ENCODE peak calls at places on chromosomes 5 and 9, in seven cellular contexts. C, N, Z, R, I, J and O are unnamed samples.
A peak's percentile ranks its signal among the peaks of the same experiment; 100 is the strongest.

GRCh38 chr9:109101810-109102209 is 17.9 kb downstream of the TMEM245 start:
- DNase-seq in Z (no peak), R (no peak), C (peak; percentile 92), I (no peak), J (no peak), N (peak; percentile 28), O (no peak)

GRCh38 chr9:36991516-36992134 is 42.4 kb downstream of the PAX5 start:
- DNase-seq in C (peak; percentile 52), N (peak; percentile 60), Z (peak; percentile 65), J (no peak), I (no peak), R (peak; percentile 74), O (peak; percentile 84)

GRCh38 chr5:172486451-172486850 is 32.1 kb upstream of the SH3PXD2B start:
- DNase-seq in C (no peak), N (no peak), Z (no peak), I (no peak), J (no peak), R (no peak), O (no peak)

GRCh38 chr5:17235736-17236330 is 18.4 kb downstream of the BASP1 start:
- DNase-seq in N (no peak), C (peak; percentile 48), Z (no peak), I (no peak), J (no peak), R (no peak), O (no peak)

GRCh38 chr9:135489188-135489918 is 9.8 kb downstream of the PPP1R26 start:
- DNase-seq in Z (no peak), J (no peak), N (no peak), C (no peak), R (no peak), I (no peak), O (no peak)

GRCh38 chr9:109469646-109470358 is 28.3 kb downstream of the PTPN3 start:
- DNase-seq in N (peak; percentile 78), R (peak; percentile 75), C (peak; percentile 87), I (peak; percentile 47), J (peak; percentile 59), Z (peak; percentile 72), O (peak; percentile 75)

GRCh38 chr5:36444582-36444999 is 142.9 kb upstream of the RANBP3L start:
- DNase-seq in J (no peak), I (no peak), R (no peak), C (peak; percentile 21), Z (no peak), N (no peak), O (no peak)

GRCh38 chr5:43303242-43303641 is 10.0 kb downstream of the HMGCS1 start:
- DNase-seq in J (no peak), C (no peak), I (no peak), R (no peak), N (no peak), Z (no peak), O (no peak)

GRCh38 chr5:34914671-34915138 is 599 bp downstream of the RAD1 start:
- DNase-seq in R (peak; percentile 42), J (peak; percentile 35), I (no peak), N (no peak), Z (peak; percentile 11), C (peak; percentile 31), O (peak; percentile 30)

GRCh38 chr5:24649531-24649930 is 4.8 kb upstream of the CDH10 start:
- DNase-seq in R (no peak), N (no peak), Z (no peak), C (no peak), I (no peak), J (no peak), O (no peak)

GRCh38 chr5:28734396-28734795 is 1696.0 kb upstream of the CDH9 start:
- DNase-seq in J (no peak), R (no peak), C (no peak), N (no peak), I (no peak), Z (no peak), O (no peak)

GRCh38 chr5:28779161-28779754 is 1740.9 kb upstream of the CDH9 start:
- DNase-seq in Z (peak; percentile 9), C (no peak), N (no peak), I (no peak), J (no peak), R (no peak), O (no peak)

GRCh38 chr5:168874713-168875380 is 295.7 kb upstream of the PANK3 start:
- DNase-seq in J (no peak), N (no peak), R (peak; percentile 48), C (peak; percentile 23), I (no peak), Z (no peak), O (no peak)

GRCh38 chr5:35405938-35406337 is 175.7 kb upstream of the PRLR start:
- DNase-seq in C (no peak), R (no peak), I (no peak), J (no peak), N (no peak), Z (no peak), O (no peak)

GRCh38 chr9:35996358-35996970 is 38.5 kb upstream of the OR2S2 start:
- DNase-seq in I (no peak), R (peak; percentile 42), J (no peak), N (no peak), C (peak; percentile 62), Z (no peak), O (no peak)

GRCh38 chr5:141865406-141865805 is 12.8 kb downstream of the PCDH1 start:
- DNase-seq in I (no peak), Z (no peak), J (no peak), N (no peak), C (no peak), R (no peak), O (no peak)

GRCh38 chr9:130034570-130034969 is 8.4 kb downstream of the FNBP1 start:
- DNase-seq in C (peak; percentile 83), N (no peak), R (no peak), I (peak; percentile 55), J (no peak), Z (no peak), O (no peak)

GRCh38 chr9:113987526-113987925 is 90.6 kb downstream of the AMBP start:
- DNase-seq in Z (no peak), I (no peak), R (no peak), J (no peak), C (no peak), N (no peak), O (no peak)
- TF ChIP-seq CTCF in Z (no peak), I (no peak), R (no peak), J (no peak), C (no peak), N (no peak), O (no peak)

DNA sequence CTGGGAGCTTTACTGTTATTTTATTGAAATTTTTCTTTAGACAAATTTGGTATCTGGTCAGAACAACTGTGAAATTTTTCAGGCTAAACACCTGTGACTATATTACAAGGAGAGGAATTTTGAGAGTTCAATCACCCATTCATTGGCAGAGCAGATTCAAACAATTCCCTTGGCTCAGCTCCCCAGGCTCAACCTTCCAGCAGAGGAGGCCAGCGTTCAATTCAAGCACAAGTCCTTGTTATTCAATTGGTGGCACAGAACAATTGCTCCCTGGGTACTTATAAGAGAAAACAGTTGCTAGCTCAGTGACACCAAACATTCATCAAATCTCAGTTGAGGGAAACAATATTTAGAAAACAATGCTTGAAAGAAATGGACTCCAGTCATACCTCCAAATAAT is 83.3 kb downstream of the SUSD1 start:
- DNase-seq in I (no peak), Z (no peak), J (no peak), N (no peak), C (peak; percentile 42), R (peak; percentile 46), O (peak; percentile 40)
- TF ChIP-seq CTCF in I (peak; percentile 48), Z (no peak), J (no peak), N (peak; percentile 31), C (peak; percentile 47), R (peak; percentile 57), O (no peak)

GRCh38 chr9:136947955-136948510 is 3.0 kb downstream of the C8G start:
- DNase-seq in J (no peak), C (peak; percentile 49), Z (peak; percentile 52), N (no peak), R (peak; percentile 77), I (no peak), O (peak; percentile 74)
- TF ChIP-seq CTCF in J (no peak), C (peak; percentile 44), Z (no peak), N (peak; percentile 71), R (peak; percentile 72), I (peak; percentile 57), O (peak; percentile 19)

GRCh38 chr5:482506-482905 is 39.5 kb downstream of the EXOC3 start:
- DNase-seq in Z (no peak), C (no peak), R (no peak), N (no peak), I (no peak), J (no peak), O (no peak)

GRCh38 chr5:481347-481746 is 38.4 kb downstream of the EXOC3 start:
- DNase-seq in C (no peak), Z (no peak), N (no peak), J (no peak), R (no peak), I (no peak), O (no peak)

GRCh38 chr5:483434-484184 is 40.6 kb downstream of the EXOC3 start:
- DNase-seq in J (no peak), R (no peak), C (no peak), I (no peak), Z (no peak), N (no peak), O (no peak)

GRCh38 chr5:483011-483410 is 40.0 kb downstream of the EXOC3 start:
- DNase-seq in Z (no peak), J (no peak), R (no peak), N (no peak), I (no peak), C (no peak), O (no peak)

GRCh38 chr5:482021-482420 is 39.0 kb downstream of the EXOC3 start:
- DNase-seq in Z (no peak), I (no peak), R (no peak), N (no peak), J (no peak), C (no peak), O (no peak)
- TF ChIP-seq CTCF in Z (no peak), I (no peak), R (no peak), N (no peak), J (no peak), C (no peak), O (no peak)

GRCh38 chr5:157342822-157343402 is 77.0 kb downstream of the CYFIP2 start:
- DNase-seq in N (peak; percentile 53), C (peak; percentile 54), J (no peak), Z (peak; percentile 61), R (peak; percentile 63), I (no peak), O (peak; percentile 66)
- TF ChIP-seq CTCF in N (peak; percentile 59), C (peak; percentile 68), J (no peak), Z (peak; percentile 73), R (peak; percentile 73), I (peak; percentile 48), O (peak; percentile 55)

DNA sequence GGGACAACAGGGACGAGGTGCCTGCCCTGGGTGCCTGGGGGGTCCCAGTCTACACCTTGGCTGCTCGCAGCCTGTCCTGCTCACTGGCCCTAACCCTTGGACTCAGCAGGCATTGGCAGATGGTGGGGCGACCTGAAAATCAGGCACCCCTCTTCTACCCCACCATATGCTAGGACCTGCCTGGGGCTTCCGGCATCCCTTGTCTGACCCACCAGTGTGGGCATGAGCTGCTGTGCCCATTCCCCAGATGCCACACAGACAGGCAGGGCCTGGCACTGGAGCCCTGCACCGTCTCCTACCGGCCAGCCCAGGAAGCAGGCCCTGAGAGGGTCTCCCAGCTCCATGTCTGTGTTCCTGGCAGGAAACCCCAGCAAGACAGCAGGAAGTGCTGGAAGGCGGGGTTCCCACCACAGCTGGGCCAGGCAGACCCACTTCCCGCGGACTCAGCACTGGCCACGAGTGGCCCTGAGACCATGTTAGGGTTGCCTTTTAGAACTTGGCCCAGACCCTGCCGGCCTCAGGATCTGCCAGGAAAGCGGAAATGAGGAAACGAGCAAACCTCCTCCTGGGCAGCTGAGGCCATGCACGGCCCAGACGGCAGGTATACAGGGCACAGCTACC is 3.1 kb downstream of the NINJ1 start:
- DNase-seq in N (no peak), Z (peak; percentile 59), J (no peak), I (no peak), C (no peak), R (no peak), O (no peak)
- TF ChIP-seq CTCF in N (no peak), Z (no peak), J (no peak), I (no peak), C (no peak), R (no peak), O (no peak)